ENCODE peak calls at places on chromosomes 11 and 22, in six cellular contexts. J is upper lobe of right lung, V is colonic mucosa, C is osteoblast, Z is PC-3, Q is SJSA1. P is an unnamed sample.

GRCh38 chr11:34053161-34053686 is 1.7 kb downstream of the CAPRIN1 start:
- DNase-seq in V (peak; percentile 86), C (peak; percentile 95), J (peak; percentile 87), Z (peak; percentile 49), Q (peak; percentile 77), P (no peak)

GRCh38 chr11:20488352-20488751 is 100.8 kb downstream of the PRMT3 start:
- DNase-seq in Z (no peak), Q (no peak), V (no peak), C (no peak), J (no peak), P (no peak)

GRCh38 chr11:2088284-2088683 is 50.9 kb downstream of the IGF2 start:
- DNase-seq in Q (peak; percentile 44), V (no peak), Z (no peak), C (peak; percentile 72), J (no peak), P (no peak)

GRCh38 chr11:2375964-2376551 is 1.1 kb upstream of the CD81 start:
- DNase-seq in Q (no peak), V (peak; percentile 67), Z (no peak), J (peak; percentile 62), C (peak; percentile 22), P (no peak)

GRCh38 chr22:18968011-18968749 is 32.1 kb upstream of the PRODH start:
- DNase-seq in V (no peak), Z (peak; percentile 3), J (peak; percentile 74), C (peak; percentile 88), Q (no peak), P (no peak)

GRCh38 chr11:101487775-101488174 is 96.0 kb downstream of the TRPC6 start:
- DNase-seq in Q (no peak), V (no peak), C (no peak), J (no peak), Z (peak; percentile 43), P (no peak)

GRCh38 chr11:57458410-57459111 is 1.8 kb upstream of the RTN4RL2 start:
- DNase-seq in C (peak; percentile 96), J (peak; percentile 82), V (peak; percentile 74), Q (no peak), Z (peak; percentile 60), P (no peak)

GRCh38 chr22:46119729-46120419 is 30.5 kb upstream of the PPARA start:
- DNase-seq in Q (no peak), V (no peak), Z (no peak), C (peak; percentile 98), J (no peak), P (no peak)

GRCh38 chr22:50577987-50578775 is at the start of gene CPT1B:
- DNase-seq in Q (no peak), Z (no peak), V (no peak), C (peak; percentile 96), J (no peak), P (no peak)

GRCh38 chr11:7893792-7894191 is 37.3 kb downstream of the OR10A6 start:
- DNase-seq in C (no peak), Z (no peak), V (peak; percentile 71), J (no peak), Q (no peak), P (no peak)

GRCh38 chr11:117856892-117857291 is 19.6 kb downstream of the FXYD6 start:
- DNase-seq in Q (no peak), Z (no peak), J (no peak), V (no peak), C (no peak), P (no peak)

GRCh38 chr11:133830931-133831907 is 14.1 kb downstream of the SPATA19 start:
- DNase-seq in J (no peak), C (no peak), Z (no peak), Q (no peak), V (no peak), P (no peak)

GRCh38 chr22:45496451-45496941 is 6.2 kb upstream of the FBLN1 start:
- DNase-seq in J (no peak), C (peak; percentile 10), V (no peak), Z (no peak), Q (no peak), P (no peak)

GRCh38 chr11:108870373-108871020 is 205.6 kb downstream of the DDX10 start:
- DNase-seq in V (no peak), Q (peak; percentile 37), C (peak; percentile 50), Z (peak; percentile 48), J (no peak), P (no peak)

GRCh38 chr11:47269002-47269828 is 718 bp upstream of the MADD start:
- DNase-seq in Q (peak; percentile 91), C (peak; percentile 99), Z (peak; percentile 83), J (peak; percentile 96), V (peak; percentile 91), P (no peak)

GRCh38 chr11:86172894-86173293 is 71.7 kb upstream of the EED start:
- DNase-seq in J (no peak), V (no peak), C (no peak), Q (no peak), Z (peak; percentile 54), P (no peak)

GRCh38 chr11:105937738-105938137 is 84.3 kb downstream of the MSANTD4 start:
- DNase-seq in C (no peak), V (no peak), Q (no peak), Z (no peak), J (no peak), P (no peak)

GRCh38 chr11:75033916-75034315 is 45.2 kb downstream of the NEU3 start:
- DNase-seq in J (no peak), Z (no peak), C (no peak), V (no peak), Q (no peak), P (no peak)

GRCh38 chr22:19604711-19605268 is 80.6 kb upstream of the CLDN5 start:
- DNase-seq in Q (no peak), Z (no peak), C (peak; percentile 71), J (no peak), V (no peak), P (no peak)

GRCh38 chr11:118252688-118253087 is 523 bp upstream of the MPZL3 start:
- DNase-seq in C (no peak), Z (no peak), Q (no peak), V (no peak), J (no peak), P (no peak)

GRCh38 chr22:29607426-29607825 is 4.0 kb downstream of the NF2 start:
- DNase-seq in Z (no peak), Q (no peak), C (no peak), J (no peak), V (no peak), P (no peak)

GRCh38 chr11:120805960-120806555 is 217.8 kb upstream of the TBCEL start:
- DNase-seq in J (no peak), V (no peak), Z (no peak), Q (no peak), C (no peak), P (no peak)

GRCh38 chr22:33303109-33303508 is 244.9 kb upstream of the SYN3 start:
- DNase-seq in V (no peak), Z (no peak), J (no peak), Q (no peak), C (peak; percentile 58), P (no peak)

GRCh38 chr22:38973289-38974169 is 8.6 kb upstream of the APOBEC3B start:
- DNase-seq in Q (no peak), Z (peak; percentile 55), C (peak; percentile 14), V (peak; percentile 53), J (no peak), P (peak; percentile 31)

DNA sequence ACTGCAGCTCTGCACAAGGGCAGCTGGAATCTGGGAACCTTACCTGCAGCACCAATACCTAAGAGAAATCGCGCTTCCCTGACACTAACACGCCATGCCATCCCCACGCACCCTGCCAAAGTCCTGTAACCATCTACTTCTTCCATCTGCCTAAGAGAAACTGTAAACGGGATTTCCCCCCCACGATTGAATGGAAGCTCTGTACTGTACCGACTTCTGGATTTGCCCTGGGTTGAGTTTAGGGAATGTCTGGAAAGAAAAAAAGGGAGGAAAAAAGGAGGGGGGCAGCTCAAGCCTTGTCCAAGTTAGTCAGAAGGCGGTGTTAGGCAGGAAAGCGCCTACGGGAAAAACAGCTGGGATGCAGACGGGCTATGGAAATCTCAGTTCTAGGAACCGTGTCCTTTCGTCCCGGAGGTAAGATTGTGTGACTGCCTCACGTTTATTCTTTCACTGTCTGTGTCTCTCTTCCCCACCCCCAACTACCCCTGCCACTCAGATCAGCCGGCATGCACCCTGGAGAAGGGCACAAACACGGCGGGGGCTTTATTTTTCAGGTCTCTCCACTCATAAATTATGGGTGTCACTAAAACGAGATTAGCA is 125.5 kb upstream of the C11orf58 start:
- DNase-seq in Q (no peak), Z (no peak), V (no peak), C (peak; percentile 86), J (no peak), P (no peak)
- H3K27ac ChIP-seq in Q (no peak overlapping the region), Z (no peak overlapping the region), V (no peak overlapping the region), C (no peak overlapping the region), J (no peak overlapping the region), P (no peak overlapping the region)

GRCh38 chr11:77127674-77127968 is 425 bp upstream of the MYO7A start:
- DNase-seq in C (no peak), J (no peak), Q (no peak), Z (no peak), V (no peak), P (no peak)

GRCh38 chr11:77126156-77126775 is 1.8 kb upstream of the MYO7A start:
- DNase-seq in C (no peak), Z (no peak), Q (no peak), V (no peak), J (no peak), P (no peak)

GRCh38 chr11:77129069-77129840 is 1.2 kb downstream of the MYO7A start:
- DNase-seq in Z (no peak), Q (no peak), V (no peak), C (peak; percentile 55), J (no peak), P (no peak)

GRCh38 chr11:77126861-77127673 is 979 bp upstream of the MYO7A start:
- DNase-seq in Q (no peak), Z (peak; percentile 50), V (peak; percentile 70), J (peak; percentile 78), C (peak; percentile 97), P (peak; percentile 35)

GRCh38 chr11:77127969-77128691 is at the start of gene MYO7A:
- DNase-seq in J (peak; percentile 73), V (peak; percentile 61), C (peak; percentile 90), Z (no peak), Q (no peak), P (peak; percentile 7)
- H3K27ac ChIP-seq in J (no peak within 1 kb of the TSS), V (no peak within 1 kb of the TSS), C (no peak within 1 kb of the TSS), Z (no peak within 1 kb of the TSS), Q (no peak within 1 kb of the TSS), P (no peak within 1 kb of the TSS)

GRCh38 chr11:115220423-115220822 is 283.8 kb downstream of the CADM1 start:
- DNase-seq in Q (no peak), V (no peak), Z (no peak), C (no peak), J (no peak), P (no peak)

GRCh38 chr11:115221461-115222069 is 282.6 kb downstream of the CADM1 start:
- DNase-seq in V (no peak), Z (no peak), Q (no peak), J (no peak), C (no peak), P (no peak)

GRCh38 chr11:115222218-115222862 is 281.9 kb downstream of the CADM1 start:
- DNase-seq in Z (peak; percentile 44), Q (peak; percentile 56), V (no peak), C (peak; percentile 37), J (no peak), P (no peak)

GRCh38 chr11:115219378-115219777 is 284.8 kb downstream of the CADM1 start:
- DNase-seq in Z (no peak), Q (no peak), C (no peak), V (no peak), J (no peak), P (no peak)

GRCh38 chr11:115220881-115221280 is 283.3 kb downstream of the CADM1 start:
- DNase-seq in Q (no peak), J (no peak), V (no peak), C (no peak), Z (no peak), P (no peak)
- H3K27ac ChIP-seq in Q (no peak overlapping the region), J (no peak overlapping the region), V (no peak overlapping the region), C (no peak overlapping the region), Z (no peak overlapping the region), P (no peak overlapping the region)

GRCh38 chr11:112150517-112150916 is 13.4 kb downstream of the IL18 start:
- DNase-seq in J (no peak), V (no peak), Z (no peak), C (no peak), Q (no peak), P (no peak)
- H3K27ac ChIP-seq in J (no peak overlapping the region), V (no peak overlapping the region), Z (no peak overlapping the region), C (no peak overlapping the region), Q (no peak overlapping the region), P (no peak overlapping the region)